ENCODE peak calls at places on chromosomes 11 and 22, in four cellular contexts. Y is heart right ventricle, K is HFF-Myc, U is neural progenitor cell. N is an unnamed sample.

GRCh38 chr11:122833133-122833470 is 5.2 kb upstream of the CRTAM start:
- DNase-seq in Y (no peak), K (no peak), U (no peak), N (no peak)

GRCh38 chr11:1291295-1292017 is 18.0 kb downstream of the TOLLIP start:
- DNase-seq in Y (no peak), K (no peak), U (no peak), N (no peak)

GRCh38 chr11:32358729-32359128 is 76.6 kb downstream of the WT1 start:
- DNase-seq in Y (no peak), K (no peak), U (peak), N (no peak)

GRCh38 chr11:13119928-13120520 is 110.9 kb downstream of the RASSF10 start:
- DNase-seq in Y (no peak), K (no peak), U (no peak), N (no peak)

GRCh38 chr22:49216579-49216978 is 611.1 kb downstream of the BRD1 start:
- DNase-seq in Y (no peak), K (no peak), U (no peak), N (no peak)

GRCh38 chr11:61157743-61158142 is 3.5 kb downstream of the VPS37C start:
- DNase-seq in Y (no peak), K (no peak), U (no peak), N (no peak)

GRCh38 chr11:17766590-17766989 is 32.0 kb downstream of the KCNC1 start:
- DNase-seq in Y (no peak), K (no peak), U (peak), N (no peak)

GRCh38 chr22:39251762-39252460 is 7.1 kb upstream of the PDGFB start:
- DNase-seq in Y (no peak), K (no peak), U (no peak), N (no peak)

GRCh38 chr11:77559686-77560425 is 29.9 kb upstream of the AQP11 start:
- DNase-seq in Y (no peak), K (peak), U (no peak), N (no peak)

GRCh38 chr11:43920598-43921419 is 21.6 kb upstream of the C11orf96 start:
- DNase-seq in Y (no peak), K (peak), U (no peak), N (no peak)

GRCh38 chr22:42368379-42369249 is 63.6 kb downstream of the NFAM1 start:
- DNase-seq in Y (no peak), K (no peak), U (peak), N (no peak)

GRCh38 chr11:93917673-93918072 is 67.3 kb upstream of the VSTM5 start:
- DNase-seq in Y (no peak), K (no peak), U (no peak), N (no peak)

GRCh38 chr11:131924446-131925240 is 554.2 kb downstream of the NTM start:
- DNase-seq in Y (no peak), K (peak), U (no peak), N (no peak)

GRCh38 chr11:33701831-33702230 is 1.2 kb upstream of the C11orf91 start:
- DNase-seq in Y (no peak), K (no peak), U (no peak), N (no peak)

GRCh38 chr11:6411594-6412031 is 7.3 kb downstream of the APBB1 start:
- DNase-seq in Y (no peak), K (no peak), U (no peak), N (no peak)

GRCh38 chr11:73189723-73190556 is 28.1 kb upstream of the P2RY2 start:
- DNase-seq in Y (no peak), K (no peak), U (no peak), N (no peak)

DNA sequence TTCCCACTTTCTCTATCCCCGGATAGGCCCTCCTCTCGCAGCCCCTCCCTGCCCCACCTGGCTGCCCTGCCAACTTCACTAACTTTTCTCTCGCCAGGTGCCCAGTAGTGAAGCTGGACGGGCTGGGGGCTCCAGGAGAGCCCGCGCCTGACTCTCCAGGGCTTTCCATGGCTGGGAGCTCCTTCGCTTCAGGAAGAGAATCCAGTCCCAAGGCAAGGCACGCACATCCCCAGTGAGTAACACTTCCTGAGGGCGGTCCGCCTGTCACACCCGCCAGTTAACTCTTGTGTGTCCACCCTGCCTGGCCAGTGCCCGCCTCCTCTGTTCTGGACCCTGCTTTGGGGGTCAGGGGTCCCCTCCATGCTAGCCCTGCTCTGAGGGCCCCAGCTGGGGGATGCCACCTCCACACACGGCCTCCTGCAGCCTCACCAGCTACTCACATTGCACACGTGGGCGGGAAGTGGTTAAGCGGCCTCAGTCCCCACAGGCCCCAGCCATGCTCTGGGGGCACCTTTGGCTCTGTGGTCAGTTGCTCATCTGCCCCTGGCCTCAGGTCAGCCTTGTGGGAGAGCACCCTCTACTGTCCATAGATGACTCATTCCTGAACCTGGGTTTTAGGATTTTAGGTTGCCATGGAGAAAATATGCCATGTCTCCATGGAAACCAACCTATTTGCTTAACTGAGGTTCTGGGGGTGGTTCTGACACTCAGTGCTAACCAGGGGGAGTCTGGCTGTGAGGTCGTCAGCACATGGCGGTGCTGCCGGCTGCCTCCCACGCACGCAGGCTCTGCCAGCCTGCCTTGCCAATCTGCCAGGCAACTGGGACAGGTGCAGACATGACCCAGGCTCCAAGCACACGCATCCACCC is at the start of gene RIN1:
- DNase-seq in Y (peak), K (peak), U (peak), N (peak)
- TF ChIP-seq CTCF in Y (peak), K (peak), U (peak), N (no peak)

GRCh38 chr11:85941380-85941973 is 86.3 kb downstream of the CCDC83 start:
- DNase-seq in Y (peak), K (no peak), U (peak), N (peak)
- TF ChIP-seq CTCF in Y (peak), K (peak), U (peak), N (peak)

GRCh38 chr22:29291215-29291614 is 15.2 kb upstream of the GAS2L1 start:
- DNase-seq in Y (no peak), K (no peak), U (no peak), N (no peak)
- TF ChIP-seq CTCF in Y (no peak), K (no peak), U (no peak), N (no peak)

GRCh38 chr11:59755701-59756495 is 722 bp downstream of the STX3 start:
- DNase-seq in Y (peak), K (no peak), U (peak), N (peak)
- TF ChIP-seq CTCF in Y (no peak), K (no peak), U (no peak), N (no peak)

GRCh38 chr11:84390441-84391078 is 1104.4 kb upstream of the CCDC90B start:
- DNase-seq in Y (no peak), K (no peak), U (peak), N (peak)
- TF ChIP-seq CTCF in Y (no peak), K (no peak), U (peak), N (no peak)

GRCh38 chr22:43734370-43735005 is 77.6 kb downstream of the EFCAB6 start:
- DNase-seq in Y (no peak), K (no peak), U (no peak), N (no peak)

GRCh38 chr22:43739851-43740250 is 72.3 kb downstream of the EFCAB6 start:
- DNase-seq in Y (no peak), K (no peak), U (no peak), N (no peak)

GRCh38 chr22:43737150-43737828 is 74.8 kb downstream of the EFCAB6 start:
- DNase-seq in Y (no peak), K (no peak), U (no peak), N (no peak)

GRCh38 chr22:43733138-43733537 is 79.0 kb downstream of the EFCAB6 start:
- DNase-seq in Y (no peak), K (no peak), U (no peak), N (no peak)

GRCh38 chr22:43736651-43737050 is 75.5 kb downstream of the EFCAB6 start:
- DNase-seq in Y (no peak), K (no peak), U (no peak), N (no peak)
- TF ChIP-seq CTCF in Y (no peak), K (no peak), U (no peak), N (no peak)

GRCh38 chr11:121119444-121119843 is 18.4 kb downstream of the TECTA start:
- DNase-seq in Y (no peak), K (no peak), U (no peak), N (no peak)
- TF ChIP-seq CTCF in Y (no peak), K (no peak), U (peak), N (no peak)

DNA sequence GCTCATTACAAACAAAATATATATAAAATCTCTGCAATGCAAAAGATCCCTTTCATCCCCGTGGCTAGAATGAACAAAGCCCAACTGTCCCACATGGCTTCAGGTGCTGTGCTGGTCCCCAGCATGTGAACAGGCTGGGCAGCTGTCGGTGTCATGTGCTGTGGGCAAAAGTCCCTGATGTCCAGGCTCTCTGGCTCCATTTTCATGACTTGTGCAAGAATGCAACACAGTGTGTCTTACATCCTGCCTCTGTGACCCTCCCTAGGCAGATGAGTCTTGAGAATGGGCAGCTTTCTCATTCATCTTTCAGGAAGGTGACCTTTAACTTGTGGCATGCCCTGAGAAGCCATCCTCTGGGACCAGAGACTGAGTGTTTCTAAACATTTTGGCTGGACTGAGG is 14.5 kb downstream of the GUCD1 start:
- DNase-seq in Y (no peak), K (no peak), U (no peak), N (no peak)
- TF ChIP-seq CTCF in Y (no peak), K (no peak), U (no peak), N (no peak)

N was measured in endothelial cell.